ENCODE peak calls at places on chromosomes 4 and X, in six cellular contexts. R is ovary, S is stomach, V is GM12892, L is Peyer's patch, Z is heart left ventricle. W is an unnamed sample.

GRCh38 chr4:27100713-27101112 is 240.1 kb downstream of the STIM2 start:
- DNase-seq in R (no peak), S (no peak), V (no peak), L (no peak), Z (no peak), W (no peak)

GRCh38 chr4:141609243-141609642 is 27.1 kb upstream of the IL15 start:
- DNase-seq in R (no peak), S (no peak), V (no peak), L (no peak), Z (no peak), W (no peak)

GRCh38 chr4:77777135-77777777 is 41.9 kb downstream of the CNOT6L start:
- DNase-seq in R (no peak), S (no peak), V (no peak), L (no peak), Z (no peak), W (no peak)

GRCh38 chr4:41069268-41069667 is 145.1 kb downstream of the APBB2 start:
- DNase-seq in R (no peak), S (no peak), V (no peak), L (no peak), Z (no peak), W (no peak)

GRCh38 chr4:158490629-158491028 is 31.1 kb upstream of the RXFP1 start:
- DNase-seq in R (no peak), S (no peak), V (no peak), L (no peak), Z (no peak), W (no peak)

GRCh38 chr4:161178310-161178709 is 985.5 kb downstream of the FSTL5 start:
- DNase-seq in R (no peak), S (no peak), V (no peak), L (no peak), Z (no peak), W (no peak)

GRCh38 chr4:24999392-25000104 is 31.2 kb downstream of the LGI2 start:
- DNase-seq in R (no peak), S (no peak), V (no peak), L (no peak), Z (no peak), W (no peak)

GRCh38 chr4:183840311-183840710 is 64.8 kb upstream of the STOX2 start:
- DNase-seq in R (peak; percentile 87), S (peak; percentile 88), V (peak; percentile 40), L (peak; percentile 88), Z (peak; percentile 82), W (peak; percentile 18)

GRCh38 chr4:134762053-134762452 is 560.5 kb upstream of the PABPC4L start:
- DNase-seq in R (no peak), S (no peak), V (no peak), L (no peak), Z (no peak), W (no peak)

GRCh38 chr4:8122746-8123145 is 35.9 kb downstream of the ABLIM2 start:
- DNase-seq in R (no peak), S (no peak), V (no peak), L (no peak), Z (no peak), W (no peak)

GRCh38 chr4:129672941-129673340 is 577.0 kb downstream of the C4orf33 start:
- DNase-seq in R (no peak), S (no peak), V (no peak), L (no peak), Z (no peak), W (no peak)

GRCh38 chrX:134570509-134570846 is 87.8 kb downstream of the PLAC1 start:
- DNase-seq in R (no peak), S (no peak), V (no peak), L (no peak), Z (no peak), W (no peak)

GRCh38 chrX:12411831-12412230 is 273.6 kb downstream of the FRMPD4 start:
- DNase-seq in R (no peak), S (no peak), V (no peak), L (no peak), Z (no peak), W (no peak)

GRCh38 chr4:101954351-101954750 is 163.8 kb downstream of the BANK1 start:
- DNase-seq in R (no peak), S (no peak), V (no peak), L (no peak), Z (no peak), W (no peak)

GRCh38 chrX:46876901-46877300 is 35.3 kb upstream of the JADE3 start:
- DNase-seq in R (no peak), S (no peak), V (no peak), L (no peak), Z (no peak), W (no peak)

GRCh38 chrX:9355739-9356138 is 109.1 kb upstream of the TBL1X start:
- DNase-seq in R (no peak), S (no peak), V (no peak), L (no peak), Z (no peak), W (no peak)

GRCh38 chr4:112840061-112840460 is 203.1 kb downstream of the LARP7 start:
- DNase-seq in R (no peak), S (no peak), V (no peak), L (no peak), Z (no peak), W (peak; percentile 19)

GRCh38 chr4:41709844-41710481 is 38.6 kb downstream of the PHOX2B start:
- DNase-seq in R (no peak), S (no peak), V (no peak), L (no peak), Z (no peak), W (no peak)

GRCh38 chr4:33369366-33369899 is 2649.3 kb downstream of the PCDH7 start:
- DNase-seq in R (no peak), S (no peak), V (no peak), L (no peak), Z (no peak), W (no peak)

GRCh38 chr4:8540586-8540985 is 39.6 kb upstream of the GPR78 start:
- DNase-seq in R (no peak), S (no peak), V (no peak), L (no peak), Z (no peak), W (no peak)

GRCh38 chr4:57090099-57090498 is 20.1 kb downstream of the IGFBP7 start:
- DNase-seq in R (no peak), S (no peak), V (no peak), L (no peak), Z (no peak), W (no peak)
- TF ChIP-seq POLR2A in R (no peak), S (no peak), V (no peak), L (no peak), Z (no peak), W (no peak)

GRCh38 chrX:129931411-129932136 is 25.6 kb downstream of the UTP14A start:
- DNase-seq in R (peak; percentile 93), S (peak; percentile 88), V (peak; percentile 68), L (peak; percentile 95), Z (peak; percentile 95), W (peak; percentile 83)
- TF ChIP-seq POLR2A in R (no peak), S (no peak), V (no peak), L (peak; percentile 51), Z (no peak), W (peak; percentile 31)

DNA sequence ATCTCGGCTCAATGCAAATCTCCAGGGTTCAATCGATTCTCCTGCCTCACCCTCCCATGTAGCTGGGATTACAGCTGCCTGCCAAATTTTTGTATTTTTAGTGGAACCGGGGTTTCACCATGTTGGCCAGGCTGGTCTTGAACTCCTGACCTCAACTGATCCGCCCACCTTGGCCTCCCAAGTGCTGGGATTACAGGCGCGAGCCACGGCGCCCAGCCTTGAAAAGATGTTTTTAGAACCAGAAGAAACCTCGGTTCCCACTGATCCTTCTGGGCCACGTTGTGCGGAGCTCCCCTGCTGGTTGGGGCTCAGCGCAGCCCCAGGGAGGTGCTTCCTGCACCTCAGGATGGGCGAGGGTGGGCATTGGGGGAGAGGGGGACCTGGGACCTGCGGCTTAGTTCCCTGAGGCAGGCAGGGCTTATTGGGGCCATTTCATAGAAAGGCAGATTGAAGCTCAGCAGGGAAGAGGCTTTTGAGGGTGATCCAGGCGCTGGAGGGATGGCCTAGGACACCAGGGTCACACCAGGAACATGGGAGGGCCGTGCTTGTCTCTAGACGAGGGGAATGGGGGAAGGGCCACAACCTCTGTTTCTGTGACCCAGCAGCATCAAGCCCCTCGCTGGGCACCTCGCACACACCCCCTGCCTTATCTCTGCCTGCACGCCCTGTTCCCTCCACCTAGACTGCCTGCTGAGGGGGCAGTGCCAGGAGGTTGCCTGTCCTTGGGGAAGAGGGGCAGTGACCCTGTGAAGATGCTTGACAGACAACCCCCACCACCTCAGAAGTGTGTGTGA is 6.3 kb upstream of the ADD1 start:
- DNase-seq in R (peak; percentile 18), S (peak; percentile 22), V (no peak), L (peak; percentile 44), Z (peak; percentile 49), W (no peak)
- TF ChIP-seq POLR2A in R (no peak), S (no peak), V (no peak), L (no peak), Z (no peak), W (no peak)

DNA sequence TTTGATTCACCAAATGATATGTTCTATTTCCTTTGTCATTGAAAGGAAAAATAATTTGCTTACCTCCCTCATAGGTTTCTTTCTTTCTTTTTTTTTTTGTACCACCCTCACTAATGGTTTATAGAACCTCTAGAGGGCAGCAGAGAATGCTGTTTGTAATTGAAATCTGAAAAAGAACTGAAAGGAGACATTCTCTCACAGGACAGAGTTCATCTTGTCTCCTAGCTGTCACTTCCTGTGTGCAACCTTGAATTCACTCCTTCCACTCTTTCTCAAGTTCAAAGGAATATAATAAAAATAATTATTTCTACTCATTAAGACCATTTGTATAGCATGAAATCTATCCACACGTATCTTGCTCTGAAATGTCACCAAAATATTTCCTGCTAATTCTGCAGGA is 51.0 kb downstream of the GUCY1B1 start:
- DNase-seq in R (no peak), S (no peak), V (no peak), L (no peak), Z (no peak), W (no peak)
- TF ChIP-seq POLR2A in R (no peak), S (no peak), V (no peak), L (no peak), Z (no peak), W (no peak)

DNA sequence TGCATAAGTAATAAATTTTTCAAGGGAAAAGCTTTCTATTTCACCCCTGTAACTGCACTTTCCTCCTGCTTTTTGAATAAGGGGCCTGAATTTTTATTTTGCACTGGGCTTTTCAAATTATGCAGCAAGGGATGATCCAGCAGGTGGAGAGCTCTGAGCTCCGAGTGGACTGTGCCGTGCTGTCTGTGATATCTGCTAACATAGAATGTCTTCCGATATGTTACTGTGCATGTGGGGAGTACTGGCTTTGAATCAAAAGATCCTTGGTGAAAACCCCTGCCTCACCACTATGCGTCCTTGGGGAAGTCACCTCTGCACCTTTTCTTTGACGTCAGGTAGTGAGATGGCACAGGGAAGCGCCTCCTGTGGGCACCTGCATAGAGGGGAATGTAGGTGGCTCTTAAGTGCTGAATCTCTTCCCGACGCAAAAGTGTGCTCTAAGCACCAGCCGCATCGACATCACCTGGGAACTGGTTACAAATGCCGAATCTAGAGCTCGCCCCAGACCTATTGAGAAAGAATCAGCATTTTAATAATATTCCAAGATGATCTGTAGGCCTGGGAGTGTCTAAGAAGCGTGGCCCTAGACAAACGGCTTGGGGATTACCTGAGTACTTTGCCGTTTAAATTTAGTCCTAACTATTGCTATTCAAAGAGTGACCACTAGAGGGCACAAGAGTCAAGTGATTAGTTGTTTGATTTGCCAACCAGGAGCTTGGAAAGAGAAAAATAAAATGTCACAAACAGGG is 19.2 kb upstream of the WFS1 start:
- DNase-seq in R (no peak), S (no peak), V (peak; percentile 53), L (no peak), Z (peak; percentile 13), W (peak; percentile 76)
- TF ChIP-seq POLR2A in R (no peak), S (no peak), V (no peak), L (no peak), Z (no peak), W (no peak)

W was measured in H54.